ENCODE peak calls at places on chromosomes 6 and 20, in ten cellular contexts. One of them, this sample, is unnamed.

GRCh38 chr6:36971926-36972673 is 13.9 kb downstream of the MTCH1 start:
- DNase-seq in midbrain: no peak
- DNase-seq in GDM1: no peak
- DNase-seq in stimulated activated CD4-positive, alpha-beta T cell treated with anti-CD3 and anti-CD28 coated beads, TNF-alpha, amount 100 ng/mL, for 1 hour: no peak
- DNase-seq in C1 segment of cervical spinal cord: no peak
- DNase-seq in retinal pigment epithelial cell: no peak
- DNase-seq in COR-L47: no peak
- DNase-seq in cardiac muscle cell: no peak
- DNase-seq in GM04504: no peak
- DNase-seq in OCI-LY7: no peak
- DNase-seq in this sample: no peak

GRCh38 chr6:85252085-85252484 is 197.8 kb upstream of the NT5E start:
- DNase-seq in C1 segment of cervical spinal cord: no peak
- DNase-seq in retinal pigment epithelial cell: no peak
- DNase-seq in OCI-LY7: no peak
- DNase-seq in GDM1: no peak
- DNase-seq in COR-L47: no peak
- DNase-seq in GM04504: no peak
- DNase-seq in cardiac muscle cell: no peak
- DNase-seq in midbrain: no peak
- DNase-seq in stimulated activated CD4-positive, alpha-beta T cell treated with anti-CD3 and anti-CD28 coated beads, TNF-alpha, amount 100 ng/mL, for 1 hour: no peak
- DNase-seq in this sample: no peak

GRCh38 chr20:49420292-49420691 is 62.2 kb downstream of the KCNB1 start:
- DNase-seq in retinal pigment epithelial cell: no peak
- DNase-seq in C1 segment of cervical spinal cord: no peak
- DNase-seq in midbrain: no peak
- DNase-seq in COR-L47: no peak
- DNase-seq in cardiac muscle cell: no peak
- DNase-seq in stimulated activated CD4-positive, alpha-beta T cell treated with anti-CD3 and anti-CD28 coated beads, TNF-alpha, amount 100 ng/mL, for 1 hour: no peak
- DNase-seq in GDM1: no peak
- DNase-seq in GM04504: no peak
- DNase-seq in OCI-LY7: no peak
- DNase-seq in this sample: no peak

GRCh38 chr6:131652472-131652871 is 15.4 kb downstream of the ENPP3 start:
- DNase-seq in midbrain: no peak
- DNase-seq in GM04504: no peak
- DNase-seq in OCI-LY7: no peak
- DNase-seq in cardiac muscle cell: no peak
- DNase-seq in retinal pigment epithelial cell: no peak
- DNase-seq in COR-L47: no peak
- DNase-seq in C1 segment of cervical spinal cord: no peak
- DNase-seq in GDM1: no peak
- DNase-seq in stimulated activated CD4-positive, alpha-beta T cell treated with anti-CD3 and anti-CD28 coated beads, TNF-alpha, amount 100 ng/mL, for 1 hour: no peak
- DNase-seq in this sample: no peak

GRCh38 chr20:53839423-53840176 is 230.8 kb downstream of the BCAS1 start:
- DNase-seq in midbrain: no peak
- DNase-seq in OCI-LY7: peak
- DNase-seq in cardiac muscle cell: no peak
- DNase-seq in retinal pigment epithelial cell: no peak
- DNase-seq in stimulated activated CD4-positive, alpha-beta T cell treated with anti-CD3 and anti-CD28 coated beads, TNF-alpha, amount 100 ng/mL, for 1 hour: no peak
- DNase-seq in GM04504: no peak
- DNase-seq in C1 segment of cervical spinal cord: no peak
- DNase-seq in COR-L47: no peak
- DNase-seq in GDM1: peak
- DNase-seq in this sample: no peak

GRCh38 chr6:8535505-8535904 is 100.2 kb upstream of the SLC35B3 start:
- DNase-seq in C1 segment of cervical spinal cord: no peak
- DNase-seq in OCI-LY7: no peak
- DNase-seq in GM04504: no peak
- DNase-seq in COR-L47: no peak
- DNase-seq in retinal pigment epithelial cell: no peak
- DNase-seq in midbrain: no peak
- DNase-seq in stimulated activated CD4-positive, alpha-beta T cell treated with anti-CD3 and anti-CD28 coated beads, TNF-alpha, amount 100 ng/mL, for 1 hour: no peak
- DNase-seq in GDM1: no peak
- DNase-seq in cardiac muscle cell: no peak
- DNase-seq in this sample: no peak

GRCh38 chr6:1770435-1770843 is 160.7 kb downstream of the FOXC1 start:
- DNase-seq in midbrain: no peak
- DNase-seq in cardiac muscle cell: no peak
- DNase-seq in OCI-LY7: no peak
- DNase-seq in retinal pigment epithelial cell: no peak
- DNase-seq in GM04504: no peak
- DNase-seq in C1 segment of cervical spinal cord: no peak
- DNase-seq in stimulated activated CD4-positive, alpha-beta T cell treated with anti-CD3 and anti-CD28 coated beads, TNF-alpha, amount 100 ng/mL, for 1 hour: no peak
- DNase-seq in GDM1: peak
- DNase-seq in COR-L47: no peak
- DNase-seq in this sample: no peak

GRCh38 chr6:54188832-54189231 is 77.6 kb downstream of the MLIP start:
- DNase-seq in COR-L47: no peak
- DNase-seq in stimulated activated CD4-positive, alpha-beta T cell treated with anti-CD3 and anti-CD28 coated beads, TNF-alpha, amount 100 ng/mL, for 1 hour: no peak
- DNase-seq in cardiac muscle cell: no peak
- DNase-seq in OCI-LY7: no peak
- DNase-seq in GDM1: peak
- DNase-seq in retinal pigment epithelial cell: no peak
- DNase-seq in C1 segment of cervical spinal cord: no peak
- DNase-seq in midbrain: no peak
- DNase-seq in GM04504: no peak
- DNase-seq in this sample: no peak

GRCh38 chr20:8489094-8489883 is 357.2 kb downstream of the PLCB1 start:
- DNase-seq in retinal pigment epithelial cell: no peak
- DNase-seq in midbrain: no peak
- DNase-seq in cardiac muscle cell: no peak
- DNase-seq in COR-L47: no peak
- DNase-seq in GDM1: no peak
- DNase-seq in C1 segment of cervical spinal cord: no peak
- DNase-seq in OCI-LY7: no peak
- DNase-seq in GM04504: no peak
- DNase-seq in stimulated activated CD4-positive, alpha-beta T cell treated with anti-CD3 and anti-CD28 coated beads, TNF-alpha, amount 100 ng/mL, for 1 hour: no peak
- DNase-seq in this sample: no peak

GRCh38 chr6:53792016-53792415 is 2.8 kb upstream of the LRRC1 start:
- DNase-seq in GDM1: no peak
- DNase-seq in OCI-LY7: no peak
- DNase-seq in GM04504: no peak
- DNase-seq in cardiac muscle cell: no peak
- DNase-seq in midbrain: no peak
- DNase-seq in retinal pigment epithelial cell: no peak
- DNase-seq in COR-L47: no peak
- DNase-seq in stimulated activated CD4-positive, alpha-beta T cell treated with anti-CD3 and anti-CD28 coated beads, TNF-alpha, amount 100 ng/mL, for 1 hour: no peak
- DNase-seq in C1 segment of cervical spinal cord: no peak
- DNase-seq in this sample: no peak